ENCODE peak calls at places on chromosome X, in seven cellular contexts. G is mesenchymal stem cell, U is neuronal stem cell, O is IMR-90, K is H1, Y is H9, M is trophoblast cell. A is an unnamed sample.

GRCh38 chrX:47311857-47312774 is 58.3 kb upstream of the ZNF157 start:
- DNase-seq in G (peak), U (no peak), O (peak), K (no peak), Y (peak), M (peak), A (peak)

GRCh38 chrX:139446832-139447231 is 83.7 kb upstream of the F9 start:
- DNase-seq in G (no peak), U (no peak), O (no peak), K (no peak), Y (no peak), M (no peak), A (no peak)

GRCh38 chrX:1542994-1543725 is 6.2 kb upstream of the P2RY8 start:
- DNase-seq in G (no peak), U (no peak), O (no peak), K (no peak), Y (no peak), M (no peak), A (no peak)

GRCh38 chrX:148333989-148334388 is 166.4 kb upstream of the AFF2 start:
- DNase-seq in G (no peak), U (no peak), O (no peak), K (no peak), Y (no peak), M (no peak), A (no peak)

GRCh38 chrX:49209434-49210251 is 9.7 kb upstream of the SYP start:
- DNase-seq in G (no peak), U (no peak), O (no peak), K (no peak), Y (peak), M (no peak), A (peak)

GRCh38 chrX:20374866-20375530 is 108.3 kb upstream of the RPS6KA3 start:
- DNase-seq in G (peak), U (no peak), O (no peak), K (no peak), Y (no peak), M (no peak), A (peak)

GRCh38 chrX:125131146-125131545 is 188.5 kb upstream of the TEX13C start:
- DNase-seq in G (peak), U (no peak), O (no peak), K (no peak), Y (no peak), M (no peak), A (peak)

GRCh38 chrX:136767104-136767941 is 13.4 kb downstream of the ARHGEF6 start:
- DNase-seq in G (peak), U (peak), O (peak), K (peak), Y (peak), M (peak), A (peak)

GRCh38 chrX:69618803-69619202 is 2.9 kb downstream of the EDA start:
- DNase-seq in G (peak), U (no peak), O (peak), K (no peak), Y (no peak), M (no peak), A (peak)

GRCh38 chrX:155259752-155260151 is 4.5 kb downstream of the RAB39B start:
- DNase-seq in G (no peak), U (no peak), O (no peak), K (no peak), Y (no peak), M (no peak), A (no peak)

GRCh38 chrX:22748093-22748999 is 251.4 kb upstream of the DDX53 start:
- DNase-seq in G (peak), U (peak), O (peak), K (peak), Y (peak), M (peak), A (peak)

GRCh38 chrX:34918856-34919255 is 23.7 kb upstream of the FAM47B start:
- DNase-seq in G (peak), U (peak), O (peak), K (no peak), Y (peak), M (peak), A (peak)

GRCh38 chrX:125769628-125770027 is 396.5 kb downstream of the DCAF12L2 start:
- DNase-seq in G (no peak), U (no peak), O (no peak), K (no peak), Y (no peak), M (no peak), A (peak)

GRCh38 chrX:103498786-103499185 is 20.5 kb downstream of the RAB40A start:
- DNase-seq in G (no peak), U (no peak), O (no peak), K (no peak), Y (no peak), M (no peak), A (no peak)

GRCh38 chrX:100648601-100649417 is 4.8 kb downstream of the SRPX2 start:
- DNase-seq in G (peak), U (no peak), O (peak), K (no peak), Y (no peak), M (no peak), A (peak)

GRCh38 chrX:65596270-65596669 is 61.7 kb upstream of the LAS1L start:
- DNase-seq in G (peak), U (no peak), O (peak), K (no peak), Y (no peak), M (no peak), A (peak)

GRCh38 chrX:17944833-17945497 is 83.9 kb upstream of the RAI2 start:
- DNase-seq in G (no peak), U (peak), O (no peak), K (no peak), Y (no peak), M (no peak), A (no peak)

GRCh38 chrX:68989865-68990606 is 161.2 kb downstream of the EFNB1 start:
- DNase-seq in G (peak), U (peak), O (peak), K (peak), Y (peak), M (peak), A (peak)

GRCh38 chrX:118974088-118974907 is at the start of gene LONRF3:
- DNase-seq in G (peak), U (no peak), O (peak), K (no peak), Y (no peak), M (peak), A (no peak)

GRCh38 chrX:131778269-131779218 is 234.7 kb downstream of the OR13H1 start:
- DNase-seq in G (no peak), U (no peak), O (peak), K (no peak), Y (no peak), M (peak), A (peak)

GRCh38 chrX:10628906-10629305 is 8.5 kb upstream of the MID1 start:
- DNase-seq in G (no peak), U (no peak), O (no peak), K (no peak), Y (no peak), M (no peak), A (peak)

GRCh38 chrX:11756354-11757318 is 1.4 kb upstream of the MSL3 start:
- DNase-seq in G (peak), U (no peak), O (no peak), K (no peak), Y (no peak), M (peak), A (peak)

GRCh38 chrX:10726647-10727046 is 106.3 kb upstream of the MID1 start:
- DNase-seq in G (peak), U (no peak), O (peak), K (no peak), Y (no peak), M (peak), A (no peak)

GRCh38 chrX:133490955-133491354 is 75.7 kb upstream of the GPC4 start:
- DNase-seq in G (no peak), U (no peak), O (no peak), K (no peak), Y (no peak), M (no peak), A (no peak)

DNA sequence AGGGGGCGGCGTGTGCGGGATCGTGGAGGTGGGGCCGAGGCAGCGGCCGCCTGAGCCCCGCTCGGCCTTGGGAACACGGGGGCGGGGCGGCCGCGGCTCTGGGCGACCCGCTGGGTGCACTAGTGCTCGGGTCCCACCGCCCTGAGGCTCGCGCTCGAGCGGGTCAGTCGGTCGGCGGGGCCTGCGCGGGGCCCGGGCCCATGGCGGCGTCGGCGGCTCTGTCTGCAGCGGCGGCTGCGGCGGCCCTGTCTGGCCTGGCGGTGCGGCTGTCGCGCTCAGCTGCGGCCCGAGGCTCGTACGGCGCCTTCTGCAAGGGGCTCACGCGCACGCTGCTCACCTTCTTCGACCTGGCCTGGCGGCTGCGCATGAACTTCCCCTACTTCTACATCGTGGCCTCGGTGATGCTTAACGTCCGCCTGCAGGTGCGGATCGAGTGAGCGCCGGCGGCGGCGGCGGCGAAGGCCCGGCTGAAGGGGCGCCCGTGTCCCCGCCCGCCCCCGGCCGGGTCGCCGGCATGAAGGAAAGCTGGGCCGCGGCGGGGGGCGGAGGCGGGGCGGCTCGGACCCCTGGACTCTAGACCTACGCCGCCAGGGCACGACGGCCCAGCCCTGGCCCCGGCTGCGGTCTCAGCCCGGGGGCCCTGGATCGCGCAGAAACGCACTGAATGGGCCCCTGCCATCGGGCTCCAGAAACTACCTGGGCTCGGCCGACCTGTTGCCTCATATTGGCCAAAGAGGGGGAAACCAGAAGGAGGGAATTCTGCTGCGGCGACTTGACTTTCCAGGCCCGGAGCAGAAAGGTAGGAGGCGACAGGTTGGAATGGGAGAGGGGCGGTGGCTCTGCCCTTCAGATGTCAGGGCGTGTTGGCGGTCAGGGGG is at the start of gene SMIM10L2A:
- DNase-seq in G (no peak), U (no peak), O (no peak), K (no peak), Y (no peak), M (no peak), A (peak)
- H2BK120ac ChIP-seq in G (no peak), U (no peak), O (no peak), K (no peak), Y (no peak), M (no peak), A (no peak)

DNA sequence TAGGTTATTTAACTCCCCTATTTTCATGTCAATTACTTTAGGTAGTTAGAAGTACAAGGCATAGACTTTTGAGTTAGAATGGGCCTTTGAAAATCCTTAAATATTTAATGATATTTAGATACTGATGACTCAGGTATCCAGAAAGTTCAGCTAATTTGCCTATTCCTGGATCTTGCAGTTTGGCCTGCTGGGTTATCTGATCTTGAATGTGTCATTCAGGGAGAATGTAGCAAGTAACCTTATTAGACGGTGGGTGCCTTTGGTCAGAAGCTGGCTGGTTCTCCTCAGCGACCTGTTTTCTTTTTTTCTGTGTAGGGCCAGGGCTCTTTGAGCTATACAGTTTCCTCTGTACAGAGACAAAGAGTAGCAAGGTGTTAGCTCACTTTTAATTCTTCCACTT is 42.0 kb downstream of the MTM1 start:
- DNase-seq in G (no peak), U (no peak), O (no peak), K (no peak), Y (no peak), M (no peak), A (no peak)
- H2AK5ac ChIP-seq in G (no peak), U (no peak), O (no peak), K (no peak), Y (no peak), M (no peak), A (no peak)

GRCh38 chrX:150649096-150649870 is 43.9 kb upstream of the MTMR1 start:
- DNase-seq in G (peak), U (no peak), O (peak), K (no peak), Y (no peak), M (no peak), A (no peak)

GRCh38 chrX:150647331-150647730 is 45.9 kb upstream of the MTMR1 start:
- DNase-seq in G (no peak), U (peak), O (no peak), K (no peak), Y (no peak), M (no peak), A (no peak)

GRCh38 chrX:150643271-150643670 is 49.9 kb upstream of the MTMR1 start:
- DNase-seq in G (peak), U (no peak), O (peak), K (no peak), Y (no peak), M (no peak), A (no peak)

GRCh38 chrX:150643958-150644357 is 49.2 kb upstream of the MTMR1 start:
- DNase-seq in G (no peak), U (no peak), O (no peak), K (no peak), Y (no peak), M (no peak), A (no peak)

GRCh38 chrX:150648296-150648940 is 44.8 kb upstream of the MTMR1 start:
- DNase-seq in G (no peak), U (no peak), O (no peak), K (no peak), Y (no peak), M (no peak), A (no peak)
- H2BK120ac ChIP-seq in G (no peak), U (no peak), O (no peak), K (no peak), Y (no peak), M (no peak), A (no peak)

GRCh38 chrX:13009256-13009655 is 34.3 kb downstream of the TMSB4X start:
- DNase-seq in G (no peak), U (no peak), O (no peak), K (no peak), Y (no peak), M (no peak), A (no peak)
- H2AK5ac ChIP-seq in G (no peak), U (no peak), O (peak), K (no peak), Y (no peak), M (no peak), A (no peak)

DNA sequence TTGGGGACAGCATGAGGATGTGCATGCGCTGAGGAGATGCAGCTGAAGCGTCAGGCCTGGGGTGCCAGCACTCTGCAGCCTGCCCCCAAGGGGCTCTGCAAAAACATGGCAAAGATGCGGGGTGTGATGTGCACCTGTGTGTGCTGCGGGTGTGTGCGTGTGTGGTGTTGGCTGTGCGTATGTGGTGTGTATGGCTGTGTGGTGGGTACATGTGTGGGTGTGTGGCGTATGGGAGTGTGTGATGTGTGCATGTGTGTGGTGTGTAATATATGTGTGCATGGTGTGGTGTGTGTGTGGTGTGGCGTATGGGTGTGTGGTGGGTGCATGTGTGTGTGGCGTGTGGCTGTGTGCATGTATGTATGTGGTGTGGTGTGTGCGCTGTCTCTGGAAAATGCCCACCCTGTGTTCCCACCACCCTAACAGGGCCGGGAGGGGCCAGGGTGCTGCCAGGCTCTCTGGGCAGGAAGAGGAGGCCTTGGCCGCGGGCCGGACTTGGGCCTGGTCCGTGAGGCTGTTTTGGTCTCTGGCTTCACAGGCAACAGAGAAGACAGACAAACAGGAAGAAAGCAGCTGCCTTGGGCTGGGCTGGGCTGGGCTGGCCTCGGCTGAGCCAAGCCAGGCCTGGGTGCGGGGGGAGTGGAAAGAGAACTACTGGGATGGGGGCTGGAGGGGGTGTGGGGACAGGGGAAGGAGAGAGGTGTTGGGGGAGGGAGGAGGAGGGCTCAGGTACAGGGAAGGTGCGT is 1.1 kb upstream of the AVPR2 start:
- DNase-seq in G (no peak), U (no peak), O (no peak), K (no peak), Y (peak), M (no peak), A (no peak)
- H2BK120ac ChIP-seq in G (no peak), U (no peak), O (no peak), K (no peak), Y (no peak), M (no peak), A (no peak)

GRCh38 chrX:141760761-141761160 is 62.2 kb upstream of the SPANXD start:
- DNase-seq in G (no peak), U (no peak), O (peak), K (no peak), Y (no peak), M (no peak), A (no peak)
- H2AK5ac ChIP-seq in G (no peak), U (no peak), O (no peak), K (no peak), Y (no peak), M (no peak), A (no peak)

GRCh38 chrX:40987413-40987812 is 97.8 kb upstream of the USP9X start:
- DNase-seq in G (no peak), U (no peak), O (no peak), K (no peak), Y (no peak), M (no peak), A (peak)

GRCh38 chrX:40984962-40985361 is 100.3 kb upstream of the USP9X start:
- DNase-seq in G (no peak), U (no peak), O (no peak), K (no peak), Y (no peak), M (no peak), A (no peak)

DNA sequence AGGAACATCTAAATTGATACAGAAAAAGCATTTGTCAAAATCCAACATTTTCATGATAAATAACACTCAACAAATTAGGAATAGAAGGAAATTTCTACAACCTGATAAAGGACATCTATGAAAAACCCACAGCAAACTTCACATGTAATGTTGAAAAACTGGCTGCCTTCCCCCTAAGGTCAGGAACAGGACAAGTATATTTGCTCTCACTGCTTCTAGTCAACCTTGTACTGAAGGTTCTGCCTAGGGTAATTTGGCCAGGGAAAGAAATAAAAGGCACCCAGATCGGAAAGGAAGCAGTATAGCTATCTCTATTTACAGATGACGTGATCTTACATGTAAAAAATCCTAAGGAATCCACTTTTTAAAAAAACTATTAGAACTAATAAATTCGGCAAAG is 97.1 kb upstream of the USP9X start:
- DNase-seq in G (no peak), U (no peak), O (no peak), K (no peak), Y (no peak), M (no peak), A (no peak)
- H2BK120ac ChIP-seq in G (no peak), U (no peak), O (no peak), K (no peak), Y (no peak), M (no peak), A (no peak)

DNA sequence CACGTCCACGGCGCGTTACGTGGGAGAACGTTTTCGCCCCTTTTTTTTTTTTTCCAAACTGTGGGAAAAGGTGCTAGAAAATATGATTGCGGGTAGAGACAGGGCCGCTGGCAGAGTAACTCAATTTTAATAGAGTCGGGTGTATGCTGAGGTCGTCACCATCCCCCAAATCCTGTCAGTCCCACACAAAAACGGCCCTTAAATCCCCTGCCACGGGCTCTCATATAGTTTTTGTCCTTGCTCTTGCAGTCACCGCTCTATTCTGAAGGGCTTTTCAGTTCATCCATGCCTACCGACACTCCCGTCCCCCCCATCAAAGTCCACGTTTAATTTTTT is 796 bp upstream of the MED14 start:
- DNase-seq in G (no peak), U (no peak), O (no peak), K (no peak), Y (no peak), M (no peak), A (peak)
- H2AK5ac ChIP-seq in G (no peak), U (no peak), O (no peak), K (no peak), Y (no peak), M (no peak), A (no peak)

DNA sequence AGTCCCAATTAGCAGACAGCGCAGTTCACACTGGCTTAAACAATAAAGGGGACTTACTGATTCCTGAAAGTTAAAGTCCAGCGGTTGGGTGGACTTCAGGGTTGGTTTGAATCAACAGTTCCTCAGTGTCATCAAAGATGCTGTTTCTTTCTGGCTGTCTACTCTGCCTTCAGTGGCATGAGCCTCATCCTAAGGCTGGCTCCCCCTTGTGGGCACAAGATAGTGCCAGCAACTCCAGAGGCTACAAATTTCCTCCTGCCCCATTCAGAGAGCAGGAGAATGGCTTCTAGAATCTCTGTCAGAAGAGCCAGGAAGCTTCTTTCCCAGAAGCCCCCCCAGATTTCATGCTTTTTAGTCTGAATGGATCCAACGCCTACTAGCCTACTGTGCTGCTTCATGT is 82.4 kb upstream of the MTM1 start:
- DNase-seq in G (peak), U (no peak), O (peak), K (no peak), Y (peak), M (peak), A (peak)
- H2BK120ac ChIP-seq in G (no peak), U (no peak), O (no peak), K (no peak), Y (no peak), M (no peak), A (no peak)